ENCODE peak calls at places on chromosomes 3 and 15, in six cellular contexts. X, J, N, L, G and W are unnamed samples.

GRCh38 chr15:91948001-91948608 is 94.6 kb downstream of the SLCO3A1 start:
- DNase-seq in X (peak; percentile 39), J (no peak), N (no peak), L (no peak), G (no peak), W (no peak)

GRCh38 chr3:127373701-127374625 is 86.1 kb upstream of the PRR20G start:
- DNase-seq in X (peak; percentile 71), J (peak; percentile 18), N (peak; percentile 8), L (no peak), G (no peak), W (peak; percentile 64)

GRCh38 chr3:18765672-18766071 is 340.5 kb upstream of the SATB1 start:
- DNase-seq in X (no peak), J (no peak), N (no peak), L (no peak), G (no peak), W (no peak)

GRCh38 chr3:150733936-150734794 is 28.8 kb downstream of the SIAH2 start:
- DNase-seq in X (no peak), J (no peak), N (no peak), L (no peak), G (no peak), W (no peak)

GRCh38 chr3:120214161-120214560 is 70.9 kb downstream of the GPR156 start:
- DNase-seq in X (no peak), J (no peak), N (no peak), L (no peak), G (no peak), W (no peak)

GRCh38 chr15:43872416-43873020 is 45.7 kb downstream of the WDR76 start:
- DNase-seq in X (peak; percentile 82), J (peak; percentile 57), N (peak; percentile 45), L (peak; percentile 88), G (peak; percentile 88), W (peak; percentile 75)

GRCh38 chr3:70748593-70748992 is 436.2 kb upstream of the MDFIC2 start:
- DNase-seq in X (peak; percentile 43), J (no peak), N (no peak), L (no peak), G (no peak), W (no peak)

GRCh38 chr15:68574629-68575028 is 4.2 kb upstream of the CORO2B start:
- DNase-seq in X (no peak), J (no peak), N (no peak), L (no peak), G (no peak), W (no peak)

GRCh38 chr3:23112491-23112890 is 90.6 kb upstream of the UBE2E2 start:
- DNase-seq in X (peak; percentile 15), J (no peak), N (no peak), L (no peak), G (no peak), W (no peak)

GRCh38 chr3:174862101-174862500 is 3.0 kb downstream of the NAALADL2 start:
- DNase-seq in X (peak; percentile 25), J (no peak), N (peak; percentile 51), L (no peak), G (peak; percentile 43), W (no peak)

GRCh38 chr15:73763893-73764292 is 10.7 kb upstream of the INSYN1 start:
- DNase-seq in X (no peak), J (no peak), N (no peak), L (no peak), G (no peak), W (no peak)

GRCh38 chr3:141986548-141987107 is 110.2 kb downstream of the ATP1B3 start:
- DNase-seq in X (no peak), J (no peak), N (no peak), L (no peak), G (no peak), W (no peak)

GRCh38 chr15:29438714-29439076 is 169.1 kb upstream of the NSMCE3 start:
- DNase-seq in X (no peak), J (no peak), N (no peak), L (no peak), G (peak; percentile 49), W (no peak)

GRCh38 chr3:75332784-75333183 is 331.3 kb upstream of the FRG2C start:
- DNase-seq in X (no peak), J (no peak), N (no peak), L (peak; percentile 19), G (no peak), W (no peak)

GRCh38 chr3:42246091-42246490 is 19.9 kb downstream of the CCK start:
- DNase-seq in X (no peak), J (no peak), N (no peak), L (no peak), G (no peak), W (no peak)

GRCh38 chr3:89576417-89576816 is 469.0 kb downstream of the EPHA3 start:
- DNase-seq in X (no peak), J (no peak), N (no peak), L (no peak), G (no peak), W (no peak)

GRCh38 chr15:83734487-83734886 is 80.6 kb downstream of the ADAMTSL3 start:
- DNase-seq in X (peak; percentile 17), J (no peak), N (peak; percentile 18), L (no peak), G (no peak), W (peak; percentile 42)
- H2AFZ ChIP-seq in X (peak overlapping the region; percentile 58), J (no peak overlapping the region), N (no peak overlapping the region), L (no peak overlapping the region), G (no peak overlapping the region), W (no peak overlapping the region)

DNA sequence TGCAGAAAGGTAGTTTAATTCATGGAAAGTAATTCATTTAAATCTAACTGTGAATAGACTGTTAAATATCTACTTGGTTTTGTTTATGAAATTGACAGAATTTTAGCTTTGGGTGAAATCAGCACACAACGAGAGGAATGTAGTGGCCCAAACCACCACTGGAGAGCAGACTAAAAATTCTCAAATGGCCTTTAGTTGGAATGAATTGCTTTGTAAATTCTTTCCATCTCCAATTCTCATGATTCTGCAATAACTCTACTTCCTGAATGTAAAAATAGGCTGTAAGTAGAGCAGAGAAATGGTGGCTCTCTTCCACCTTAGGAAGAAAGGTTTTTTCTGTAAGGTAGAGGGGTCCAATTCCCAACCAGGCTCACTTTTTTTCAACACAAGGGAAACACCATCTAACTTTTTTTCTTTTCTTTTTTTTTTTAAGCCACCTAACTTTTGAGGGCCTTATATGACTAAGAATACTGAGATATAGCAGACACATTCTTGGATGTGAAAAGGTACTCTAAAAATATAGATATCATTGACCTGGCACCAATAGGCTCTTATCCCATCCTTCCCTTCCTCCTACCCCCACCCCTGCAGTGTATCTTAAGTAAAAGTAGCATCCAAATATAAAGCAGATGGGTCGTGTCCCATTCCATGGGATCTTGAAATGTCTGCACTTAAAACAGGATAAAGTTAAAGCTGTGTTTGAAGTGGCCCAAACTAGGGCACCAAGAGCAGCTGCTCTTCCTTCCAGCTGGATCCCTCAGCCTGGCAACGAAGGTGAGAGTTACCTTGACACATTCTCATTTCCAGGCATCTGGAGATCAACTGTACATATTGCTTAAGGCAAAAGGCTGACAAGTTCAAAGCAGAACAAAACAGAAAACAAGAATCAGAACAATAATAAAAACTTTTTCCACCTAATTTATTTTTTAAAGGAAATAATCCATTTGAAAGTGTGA is 194.1 kb downstream of the TPRG1 start:
- DNase-seq in X (no peak), J (no peak), N (no peak), L (peak; percentile 6), G (no peak), W (no peak)
- H2AFZ ChIP-seq in X (no peak overlapping the region), J (no peak overlapping the region), N (no peak overlapping the region), L (peak overlapping the region; percentile 27), G (no peak overlapping the region), W (no peak overlapping the region)

GRCh38 chr3:196645917-196646735 is 6.6 kb downstream of the NRROS start:
- DNase-seq in X (no peak), J (no peak), N (no peak), L (peak; percentile 62), G (no peak), W (no peak)

GRCh38 chr3:196645091-196645490 is 5.6 kb downstream of the NRROS start:
- DNase-seq in X (no peak), J (no peak), N (no peak), L (peak; percentile 31), G (no peak), W (no peak)

GRCh38 chr3:196643201-196643749 is 3.8 kb downstream of the NRROS start:
- DNase-seq in X (no peak), J (peak; percentile 88), N (no peak), L (no peak), G (no peak), W (peak; percentile 96)

GRCh38 chr3:196641278-196642058 is 2.0 kb downstream of the NRROS start:
- DNase-seq in X (no peak), J (no peak), N (no peak), L (no peak), G (no peak), W (no peak)

DNA sequence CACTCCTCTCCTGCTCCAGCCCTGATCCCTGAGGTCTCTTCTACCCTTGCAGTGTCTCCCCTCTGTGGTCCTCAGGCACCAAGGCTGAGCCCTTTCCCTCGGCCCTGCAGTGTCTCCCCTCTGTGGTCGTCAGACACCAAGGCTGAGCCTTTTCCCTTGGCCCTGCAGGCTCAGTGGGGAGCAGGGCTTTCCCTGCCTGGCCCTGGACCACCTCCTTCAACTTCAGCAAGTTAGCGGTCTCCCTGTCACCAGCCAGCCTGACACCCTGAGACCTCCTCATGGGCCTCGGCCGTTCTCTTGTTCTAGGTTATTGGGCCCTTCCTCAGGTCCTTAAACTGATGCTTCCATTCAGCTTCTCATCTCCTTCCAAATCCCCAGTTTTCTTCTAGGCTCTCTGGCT is 4.3 kb downstream of the NRROS start:
- DNase-seq in X (no peak), J (no peak), N (no peak), L (no peak), G (no peak), W (no peak)
- H2AFZ ChIP-seq in X (no peak overlapping the region), J (peak overlapping the region; percentile 67), N (no peak overlapping the region), L (no peak overlapping the region), G (no peak overlapping the region), W (peak overlapping the region; percentile 22)

GRCh38 chr15:31871887-31872281 is 158.4 kb upstream of the CHRNA7 start:
- DNase-seq in X (no peak), J (no peak), N (no peak), L (no peak), G (no peak), W (no peak)

GRCh38 chr15:31871159-31871886 is 159.0 kb upstream of the CHRNA7 start:
- DNase-seq in X (no peak), J (peak; percentile 37), N (no peak), L (no peak), G (no peak), W (peak; percentile 46)

GRCh38 chr15:31870336-31871158 is 159.8 kb upstream of the CHRNA7 start:
- DNase-seq in X (peak; percentile 95), J (peak; percentile 90), N (peak; percentile 48), L (peak; percentile 97), G (peak; percentile 93), W (peak; percentile 95)

GRCh38 chr15:31867536-31868442 is 162.5 kb upstream of the CHRNA7 start:
- DNase-seq in X (peak; percentile 74), J (peak; percentile 65), N (peak; percentile 46), L (peak; percentile 85), G (peak; percentile 69), W (peak; percentile 88)

DNA sequence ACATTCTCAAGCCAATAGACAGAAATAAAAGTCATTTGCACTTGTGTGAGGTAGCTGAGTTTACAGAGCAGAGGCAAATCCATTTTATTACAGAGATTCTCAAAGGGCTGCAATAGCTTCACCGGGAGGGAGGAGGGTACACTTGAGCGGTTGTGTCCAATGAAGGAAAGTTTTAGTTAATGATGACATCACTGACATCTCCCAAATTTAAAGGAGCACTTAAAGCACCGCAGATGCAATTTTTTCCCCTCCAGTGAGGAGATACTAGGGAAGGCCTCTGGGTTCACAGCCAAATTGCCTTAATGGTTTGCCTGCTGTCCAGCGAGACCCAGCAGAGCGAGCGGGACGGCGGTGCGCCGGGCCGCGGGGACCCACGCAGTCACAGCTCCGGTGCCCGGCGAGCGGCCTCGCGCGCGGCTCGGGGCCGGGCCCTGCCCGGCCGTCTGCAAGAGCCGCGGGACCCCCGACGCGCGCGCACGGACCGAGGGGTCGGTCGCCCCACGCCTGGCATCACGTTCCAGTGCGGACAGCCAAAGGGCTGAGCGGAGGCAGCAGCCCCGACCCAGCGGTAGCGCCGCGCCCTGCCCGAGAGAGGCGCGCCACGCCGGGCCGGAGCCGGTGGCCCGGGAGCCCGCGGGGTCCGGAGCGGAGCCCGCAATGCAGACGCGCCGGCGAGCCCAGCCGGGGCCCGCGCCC is 160.5 kb upstream of the CHRNA7 start:
- DNase-seq in X (peak; percentile 69), J (no peak), N (no peak), L (no peak), G (peak; percentile 26), W (no peak)
- H2AFZ ChIP-seq in X (no peak overlapping the region), J (no peak overlapping the region), N (no peak overlapping the region), L (peak overlapping the region; percentile 54), G (no peak overlapping the region), W (no peak overlapping the region)